ENCODE peak calls at places on chromosome 13, in seven cellular contexts. A is IMR-90, S is mesendoderm, C is mesenchymal stem cell, Q is H9, P is trophoblast cell, Y is H1. M is an unnamed sample. For H3K4me1 and H3K79me1, the result is how much of the 10 kb centered on the place peaks cover.

GRCh38 chr13:77946522-77946921 is 27.9 kb upstream of the EDNRB start:
- DNase-seq in P (no peak), S (no peak), C (no peak), Y (no peak), A (no peak), Q (no peak), M (no peak)

GRCh38 chr13:78826936-78827335 is 168.0 kb upstream of the OBI1 start:
- DNase-seq in Y (no peak), A (no peak), Q (no peak), S (peak), C (no peak), P (no peak), M (no peak)

GRCh38 chr13:48542581-48543341 is 9.9 kb upstream of the RCBTB2 start:
- DNase-seq in S (peak), Q (peak), Y (no peak), P (no peak), A (peak), C (peak), M (peak)

GRCh38 chr13:67048084-67048792 is 181.9 kb downstream of the PCDH9 start:
- DNase-seq in Y (no peak), P (no peak), S (no peak), A (peak), C (peak), Q (no peak), M (no peak)

GRCh38 chr13:85693889-85694511 is 105.2 kb downstream of the SLITRK6 start:
- DNase-seq in Y (no peak), Q (no peak), P (no peak), S (peak), A (peak), C (peak), M (no peak)

GRCh38 chr13:43880451-43880850 is 747 bp downstream of the LACC1 start:
- DNase-seq in C (peak), P (no peak), Q (no peak), Y (no peak), S (no peak), A (no peak), M (no peak)

GRCh38 chr13:29474991-29475390 is 120.5 kb downstream of the SLC7A1 start:
- DNase-seq in Y (no peak), P (peak), Q (no peak), S (no peak), A (peak), C (peak), M (no peak)

GRCh38 chr13:93517658-93518057 is 291.1 kb downstream of the GPC6 start:
- DNase-seq in P (no peak), Y (no peak), C (no peak), Q (no peak), S (no peak), A (no peak), M (no peak)

GRCh38 chr13:35727881-35728280 is 251.4 kb upstream of the MAB21L1 start:
- DNase-seq in P (no peak), Y (no peak), Q (no peak), A (no peak), S (no peak), C (no peak), M (no peak)

GRCh38 chr13:112424098-112424497 is 47.9 kb downstream of the SPACA7 start:
- DNase-seq in S (no peak), A (no peak), Q (no peak), P (no peak), Y (no peak), C (no peak), M (no peak)

GRCh38 chr13:60152114-60152513 is 11.6 kb downstream of the DIAPH3 start:
- DNase-seq in P (no peak), Y (no peak), Q (no peak), A (peak), S (no peak), C (no peak), M (no peak)

GRCh38 chr13:37187611-37188010 is 82.1 kb upstream of the CSNK1A1L start:
- DNase-seq in A (no peak), Q (no peak), Y (no peak), P (no peak), C (no peak), S (no peak), M (no peak)

GRCh38 chr13:44142911-44143665 is 230.5 kb upstream of the SERP2 start:
- DNase-seq in Y (no peak), S (peak), C (peak), A (peak), Q (no peak), P (no peak), M (no peak)

GRCh38 chr13:92547256-92547655 is 679.4 kb upstream of the GPC6 start:
- DNase-seq in P (no peak), S (no peak), A (peak), C (peak), Y (no peak), Q (no peak), M (no peak)

GRCh38 chr13:28321751-28322150 is 173.2 kb downstream of the FLT1 start:
- DNase-seq in Q (no peak), P (no peak), A (peak), C (peak), Y (no peak), S (no peak), M (no peak)

GRCh38 chr13:110771194-110771593 is 57.7 kb downstream of the ING1 start:
- DNase-seq in Q (no peak), S (no peak), A (peak), Y (no peak), P (no peak), C (no peak), M (no peak)

GRCh38 chr13:53206455-53206854 is 177.8 kb downstream of the OLFM4 start:
- DNase-seq in Q (no peak), A (no peak), S (peak), C (no peak), Y (no peak), P (no peak), M (no peak)

GRCh38 chr13:60398949-60399589 is 2.0 kb downstream of the TDRD3 start:
- DNase-seq in Q (no peak), C (peak), S (no peak), P (no peak), Y (no peak), A (peak), M (no peak)

GRCh38 chr13:36820222-36820621 is 1.2 kb downstream of the RFXAP start:
- DNase-seq in Y (no peak), Q (no peak), A (no peak), C (peak), S (no peak), P (no peak), M (no peak)

DNA sequence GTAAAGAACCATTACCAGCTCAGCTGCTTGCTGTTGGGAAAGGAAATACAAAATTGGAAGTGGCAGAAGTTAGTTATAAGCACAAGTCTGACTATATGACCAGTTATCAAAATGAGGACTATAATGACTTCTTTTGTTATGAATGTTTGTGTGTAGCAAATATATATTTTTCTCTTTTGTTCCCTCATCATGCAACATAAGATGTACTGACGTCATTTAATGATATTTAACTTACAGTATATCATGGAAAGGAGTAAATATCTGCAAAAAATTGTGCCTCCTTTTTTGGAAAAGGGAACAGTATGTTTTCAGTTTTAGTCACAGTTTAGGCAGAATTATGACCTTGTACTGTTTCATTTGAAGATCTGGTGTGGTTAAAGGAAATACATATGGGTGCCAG is 356.3 kb upstream of the SLITRK5 start:
- DNase-seq in S (no peak), P (no peak), C (no peak), Y (no peak), A (no peak), Q (no peak), M (no peak)
- H3K23ac ChIP-seq in S (no peak), P (no peak), C (no peak), Y (no peak), A (no peak), Q (no peak), M (no peak)

GRCh38 chr13:97273341-97273831 is 51.3 kb downstream of the MBNL2 start:
- DNase-seq in A (no peak), C (no peak), P (no peak), Y (no peak), S (no peak), Q (no peak), M (no peak)
- H3K4me1 ChIP-seq in A (under half), C (under half), P (under half), Y (under half), S (under half), Q (under half), M (under half)

GRCh38 chr13:75101348-75101747 is 380.6 kb downstream of the TBC1D4 start:
- DNase-seq in P (no peak), A (no peak), S (no peak), C (no peak), Q (no peak), Y (no peak), M (no peak)

DNA sequence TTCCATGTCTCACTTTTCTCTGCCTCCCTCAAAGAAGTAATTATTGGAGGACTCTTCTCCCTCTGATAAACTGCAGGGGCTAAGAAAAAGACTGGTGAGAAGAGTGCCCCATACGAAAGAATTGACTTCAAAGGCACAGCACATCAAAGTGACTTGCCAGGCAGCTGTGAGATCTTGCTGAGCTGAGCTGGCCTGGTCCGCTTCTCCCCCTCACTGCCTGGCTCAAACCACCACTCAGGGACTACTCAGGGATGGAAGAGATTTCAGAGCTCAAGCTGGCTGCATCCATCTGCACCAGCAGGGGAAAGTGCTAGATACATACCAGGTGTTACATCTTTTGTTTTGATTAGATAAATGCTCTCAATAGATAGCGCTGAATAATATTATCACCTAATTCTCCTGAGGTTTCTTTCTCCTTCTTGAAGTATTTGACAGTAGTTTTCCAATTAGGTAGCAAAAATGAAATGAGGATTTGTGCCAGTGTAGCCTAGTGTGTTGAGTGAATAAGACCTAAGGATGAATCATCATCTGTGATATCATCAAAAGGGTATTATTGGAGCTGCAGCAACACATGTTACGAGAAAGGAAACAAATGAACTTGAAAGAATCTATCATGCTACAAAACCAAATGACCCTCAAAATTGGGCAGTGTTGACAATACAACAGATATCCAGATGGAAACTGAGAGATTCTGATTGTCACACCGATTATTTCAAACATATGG is 379.8 kb downstream of the TBC1D4 start:
- DNase-seq in P (no peak), C (no peak), Q (peak), Y (no peak), A (peak), S (peak), M (no peak)
- H3K79me1 ChIP-seq in P (under half), C (under half), Q (under half), Y (under half), A (under half), S (under half), M (under half)

DNA sequence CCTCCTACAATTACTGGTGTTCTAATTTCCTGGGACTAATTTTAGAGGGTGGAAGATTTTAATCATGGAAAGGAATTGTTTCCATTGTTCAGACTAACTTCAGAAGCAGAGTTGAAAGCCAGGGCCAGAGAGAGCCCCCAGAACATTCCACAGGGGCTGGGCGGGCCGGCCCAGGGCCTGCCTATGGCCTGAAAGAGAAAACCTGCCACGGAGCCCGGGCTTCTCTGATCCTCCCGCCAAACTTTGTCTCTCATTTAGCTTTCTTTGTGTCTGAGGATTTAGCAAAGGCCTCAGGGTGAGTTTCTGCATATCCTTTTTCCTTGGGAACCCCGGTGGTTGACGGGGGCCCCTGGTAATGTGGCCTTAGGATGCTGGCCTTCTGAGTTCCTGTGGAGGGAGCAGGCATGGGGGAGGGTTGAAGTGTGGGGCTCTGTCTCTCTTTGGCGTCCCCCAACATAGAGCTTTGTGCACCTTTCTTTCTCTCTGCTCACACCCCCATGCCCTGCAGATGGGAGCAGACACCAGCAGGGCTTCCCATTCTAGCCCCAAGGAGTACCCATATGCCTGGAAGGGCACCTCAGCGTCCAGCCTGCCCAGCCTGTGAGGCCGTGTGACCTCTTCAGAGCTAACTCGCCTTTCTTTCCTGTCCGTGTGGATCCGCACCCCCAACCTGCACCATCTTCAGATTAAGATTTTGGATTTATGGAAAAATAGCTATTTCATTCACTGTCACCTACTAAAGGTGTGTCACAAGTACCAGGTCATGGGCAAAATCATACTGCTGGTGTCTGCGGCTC is 539.5 kb downstream of the FGF9 start:
- DNase-seq in A (no peak), P (no peak), Q (peak), C (no peak), Y (no peak), S (peak), M (no peak)
- H3K23ac ChIP-seq in A (no peak), P (no peak), Q (no peak), C (no peak), Y (no peak), S (no peak), M (no peak)

DNA sequence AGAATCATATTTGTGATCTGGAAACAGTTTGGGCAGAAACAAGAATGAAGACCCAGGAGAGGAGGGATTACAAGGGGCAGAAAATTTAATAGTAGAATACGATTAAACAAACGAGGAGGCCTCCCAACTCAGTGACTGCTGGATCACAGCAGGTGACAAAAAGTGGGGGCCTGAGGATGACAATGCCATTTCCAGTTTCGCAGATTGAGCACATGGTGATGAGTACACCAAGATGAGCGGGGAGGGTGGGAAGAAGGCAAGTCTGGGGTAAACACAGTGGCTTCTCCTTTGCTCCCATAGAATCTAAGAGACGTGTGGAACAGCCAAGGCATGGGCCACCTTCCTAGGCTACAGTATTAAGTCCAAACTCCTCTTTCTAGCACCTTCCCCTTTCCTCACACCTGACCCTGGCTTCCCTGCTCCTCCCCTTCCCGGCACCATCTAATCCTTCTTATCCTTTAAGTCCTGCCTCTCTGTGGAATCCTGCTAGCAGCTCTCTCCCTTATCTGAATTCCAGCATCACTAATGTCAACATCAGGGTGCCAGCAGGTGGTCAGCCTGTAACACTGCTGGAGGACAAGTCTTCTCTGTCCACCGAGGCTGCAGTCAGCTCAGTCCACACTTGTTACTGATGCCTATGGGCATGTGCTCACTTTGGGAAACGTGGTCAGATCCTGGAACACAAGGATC is 13.5 kb downstream of the ATP7B start:
- DNase-seq in C (no peak), Q (peak), A (no peak), Y (no peak), S (peak), P (peak), M (no peak)
- H3K4me1 ChIP-seq in C (under half), Q (under half), A (under half), Y (under half), S (under half), P (under half), M (under half)

GRCh38 chr13:104567114-104567513 is 1500.9 kb upstream of the SLC10A2 start:
- DNase-seq in S (peak), A (no peak), P (peak), C (no peak), Y (no peak), Q (no peak), M (no peak)
- H3K79me1 ChIP-seq in S (under half), A (under half), P (under half), C (under half), Y (under half), Q (under half), M (under half)

DNA sequence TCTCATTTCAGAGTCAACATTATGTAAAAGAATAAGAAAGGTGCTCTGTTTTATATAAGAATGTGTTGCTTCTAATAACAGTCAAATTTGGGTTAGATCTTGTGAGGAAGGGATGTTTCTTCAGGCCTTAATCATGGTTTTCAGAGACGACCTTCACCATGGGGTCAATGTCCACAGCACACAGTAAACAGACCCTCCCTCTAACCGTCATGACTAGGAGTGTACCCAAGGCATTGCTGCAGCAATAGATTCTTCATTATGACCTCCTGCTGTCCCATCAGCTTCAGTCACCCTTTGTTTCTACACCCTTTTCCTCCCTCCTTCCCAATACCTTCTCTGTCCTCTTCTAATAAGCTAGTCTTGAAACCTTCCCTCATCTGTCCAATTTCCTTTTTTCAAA is 15.7 kb downstream of the SERPINE3 start:
- DNase-seq in Q (no peak), A (no peak), C (no peak), Y (no peak), S (no peak), P (no peak), M (no peak)
- H3K23ac ChIP-seq in Q (no peak), A (no peak), C (no peak), Y (no peak), S (no peak), P (no peak), M (no peak)

DNA sequence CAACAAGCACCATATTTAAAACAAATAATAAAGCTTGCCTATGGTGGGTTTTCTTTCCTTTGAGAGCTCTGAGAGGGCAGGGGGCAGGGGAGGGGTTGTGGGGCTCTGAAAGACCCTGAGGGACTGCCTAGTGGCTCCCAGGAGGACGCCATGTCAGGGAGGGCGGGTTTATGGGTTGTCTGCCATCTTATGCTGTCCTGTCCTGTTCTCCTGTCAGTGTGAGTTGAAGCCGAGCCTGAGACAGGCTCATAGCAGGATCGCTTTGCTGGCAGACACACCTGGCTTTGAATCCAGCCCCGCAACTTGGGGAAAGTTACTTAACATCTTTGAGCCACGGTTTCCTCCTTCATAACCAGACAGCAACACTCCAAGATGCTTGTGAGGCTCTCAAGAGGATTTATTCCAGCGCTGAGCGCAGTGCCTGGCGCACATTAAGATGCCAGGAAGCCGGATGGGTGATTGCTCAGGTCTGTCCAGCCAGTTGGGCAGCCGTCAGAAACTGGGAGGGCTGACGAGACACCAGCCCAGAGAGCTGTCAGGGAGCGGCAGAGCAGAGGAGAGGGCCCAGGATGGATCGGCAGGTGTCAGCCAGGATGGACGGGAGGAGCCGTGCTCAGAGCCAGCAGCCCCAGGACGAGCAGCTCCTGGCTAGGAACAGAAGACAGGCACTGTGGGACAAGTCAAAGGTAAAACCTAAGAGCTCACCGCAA is 36.8 kb upstream of the C1QTNF9 start:
- DNase-seq in P (no peak), C (no peak), A (no peak), Q (no peak), S (no peak), Y (no peak), M (no peak)
- H3K4me1 ChIP-seq in P (under half), C (under half), A (under half), Q (under half), S (under half), Y (under half), M (under half)

GRCh38 chr13:55563267-55563666 is 1577.5 kb upstream of the PRR20A start:
- DNase-seq in Q (no peak), C (no peak), Y (no peak), P (no peak), A (no peak), S (no peak), M (no peak)

GRCh38 chr13:55554741-55555140 is 1586.0 kb upstream of the PRR20A start:
- DNase-seq in A (no peak), Y (no peak), C (no peak), S (no peak), P (no peak), Q (no peak), M (no peak)

GRCh38 chr13:55560331-55560730 is 1580.4 kb upstream of the PRR20A start:
- DNase-seq in P (no peak), Q (no peak), S (no peak), C (no peak), A (no peak), Y (no peak), M (no peak)
- H3K79me1 ChIP-seq in P (under half), Q (under half), S (under half), C (under half), A (under half), Y (under half), M (under half)